ENCODE peak calls at places on chromosomes 7 and 10, in six cellular contexts. P, X, B, A, R and U are unnamed samples.

GRCh38 chr7:102045681-102046372 is 228.4 kb downstream of the CUX1 start:
- DNase-seq in A (no peak), X (no peak), P (no peak), B (no peak), R (no peak), U (no peak)

GRCh38 chr7:34260282-34260681 is 354.9 kb downstream of the BMPER start:
- DNase-seq in B (peak), R (peak), X (no peak), A (no peak), P (peak), U (peak)

GRCh38 chr10:132489053-132489703 is 48.4 kb upstream of the INPP5A start:
- DNase-seq in B (no peak), P (peak), X (no peak), A (peak), R (peak), U (no peak)

GRCh38 chr7:148925836-148926235 is 41.7 kb upstream of the EZH2 start:
- DNase-seq in B (no peak), P (no peak), X (no peak), R (no peak), A (no peak), U (no peak)

GRCh38 chr7:106947244-106947728 is 82.2 kb downstream of the PIK3CG start:
- DNase-seq in P (peak), B (peak), X (peak), R (peak), A (no peak), U (peak)

GRCh38 chr7:99622596-99622995 is 5.8 kb downstream of the ZSCAN25 start:
- DNase-seq in P (no peak), X (no peak), R (no peak), A (no peak), B (no peak), U (peak)

GRCh38 chr10:4372601-4373000 is 453.4 kb upstream of the AKR1E2 start:
- DNase-seq in B (no peak), X (no peak), A (no peak), P (peak), R (no peak), U (no peak)

GRCh38 chr10:28294169-28294532 is 8.7 kb downstream of the MPP7 start:
- DNase-seq in B (no peak), P (no peak), A (no peak), R (no peak), X (no peak), U (no peak)

GRCh38 chr7:45073031-45073842 is 15.5 kb downstream of the NACAD start:
- DNase-seq in B (no peak), P (no peak), R (peak), A (no peak), X (no peak), U (no peak)

GRCh38 chr7:30935569-30935877 is 23.9 kb downstream of the AQP1 start:
- DNase-seq in R (no peak), P (no peak), B (no peak), A (no peak), X (no peak), U (no peak)

GRCh38 chr7:35035511-35035921 is 1.8 kb downstream of the DPY19L1 start:
- DNase-seq in P (no peak), R (peak), A (no peak), B (peak), X (no peak), U (peak)

GRCh38 chr10:59844436-59844835 is 61.9 kb downstream of the CCDC6 start:
- DNase-seq in P (no peak), X (no peak), R (no peak), A (no peak), B (no peak), U (no peak)

GRCh38 chr10:124671486-124672075 is 72.6 kb downstream of the FAM53B start:
- DNase-seq in A (peak), X (peak), R (peak), P (no peak), B (peak), U (peak)

GRCh38 chr10:102656026-102656425 is 11.7 kb downstream of the TRIM8 start:
- DNase-seq in X (no peak), P (no peak), B (no peak), R (no peak), A (no peak), U (no peak)

GRCh38 chr7:25124485-25125136 is 449 bp downstream of the CYCS start:
- DNase-seq in P (no peak), R (peak), A (no peak), X (peak), B (no peak), U (peak)

GRCh38 chr7:36607741-36608140 is 116.6 kb downstream of the AOAH start:
- DNase-seq in P (no peak), R (no peak), B (no peak), X (no peak), A (peak), U (no peak)

GRCh38 chr7:5350600-5351385 is 68.0 kb downstream of the SLC29A4 start:
- DNase-seq in R (no peak), X (peak), P (no peak), A (no peak), B (no peak), U (no peak)

GRCh38 chr10:129773359-129773990 is 190.6 kb downstream of the EBF3 start:
- DNase-seq in X (no peak), B (no peak), A (peak), P (no peak), R (no peak), U (no peak)

GRCh38 chr7:19284596-19285300 is 139.5 kb upstream of the FERD3L start:
- DNase-seq in B (no peak), R (peak), A (no peak), X (no peak), P (peak), U (peak)

GRCh38 chr10:43230909-43231522 is 35.8 kb downstream of the RASGEF1A start:
- DNase-seq in R (no peak), X (peak), B (no peak), P (no peak), A (peak), U (no peak)

GRCh38 chr10:28496481-28496961 is 36.4 kb upstream of the WAC start:
- DNase-seq in R (peak), A (no peak), B (no peak), X (no peak), P (no peak), U (peak)

GRCh38 chr10:131667047-131667446 is 233.8 kb upstream of the PPP2R2D start:
- DNase-seq in R (no peak), A (no peak), P (no peak), B (no peak), X (no peak), U (no peak)

GRCh38 chr10:63977329-63977923 is 456.2 kb downstream of the REEP3 start:
- DNase-seq in X (peak), B (peak), A (no peak), P (no peak), R (peak), U (peak)

GRCh38 chr10:80537705-80538480 is at the start of gene SH2D4B:
- DNase-seq in A (no peak), B (no peak), X (no peak), P (no peak), R (no peak), U (no peak)

GRCh38 chr10:80537086-80537704 is 507 bp upstream of the SH2D4B start:
- DNase-seq in R (no peak), A (no peak), X (no peak), B (no peak), P (no peak), U (no peak)

GRCh38 chr10:80536361-80536835 is 1.3 kb upstream of the SH2D4B start:
- DNase-seq in A (no peak), R (no peak), B (no peak), X (no peak), P (no peak), U (no peak)

GRCh38 chr10:80538481-80539185 is 931 bp downstream of the SH2D4B start:
- DNase-seq in P (no peak), A (no peak), R (no peak), B (no peak), X (no peak), U (no peak)

DNA sequence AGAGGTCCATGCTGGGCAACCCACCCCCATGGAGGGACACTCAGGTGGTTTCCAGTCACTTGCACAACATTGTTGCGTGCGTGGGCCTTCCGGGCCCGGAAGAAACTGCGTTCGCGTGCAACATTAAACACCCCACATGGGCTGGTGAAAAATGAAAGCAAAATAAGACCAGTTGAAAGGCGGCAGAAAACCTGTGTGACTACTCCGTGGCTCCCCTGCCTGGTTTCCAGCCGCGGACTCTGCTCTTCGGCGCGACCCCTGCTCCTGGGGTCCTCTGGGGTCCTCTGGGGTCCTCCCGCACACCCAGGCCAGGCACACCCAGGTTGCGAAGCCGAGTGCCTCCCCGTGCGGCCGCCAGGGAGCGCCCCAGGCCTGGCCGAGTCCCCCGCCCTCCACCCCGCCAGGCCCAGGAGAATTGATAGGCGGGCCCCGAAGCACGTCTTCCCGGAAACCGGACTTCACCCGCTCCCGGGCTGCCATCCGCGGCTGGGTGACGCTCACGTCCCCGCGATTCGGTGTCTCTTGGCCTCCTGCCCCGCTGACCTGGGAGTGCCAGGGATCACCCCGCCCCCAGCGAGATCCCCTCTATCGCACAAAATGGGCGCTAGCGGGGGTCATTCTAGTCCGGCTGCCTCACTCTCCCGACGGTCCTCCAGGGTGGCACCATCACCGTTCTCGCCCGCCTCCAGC is 1.9 kb upstream of the SH2D4B start:
- DNase-seq in A (peak), X (no peak), P (no peak), R (peak), B (peak), U (peak)
- TF ChIP-seq CTCF in A (peak), X (no peak), P (peak), R (peak), B (peak), U (peak)

DNA sequence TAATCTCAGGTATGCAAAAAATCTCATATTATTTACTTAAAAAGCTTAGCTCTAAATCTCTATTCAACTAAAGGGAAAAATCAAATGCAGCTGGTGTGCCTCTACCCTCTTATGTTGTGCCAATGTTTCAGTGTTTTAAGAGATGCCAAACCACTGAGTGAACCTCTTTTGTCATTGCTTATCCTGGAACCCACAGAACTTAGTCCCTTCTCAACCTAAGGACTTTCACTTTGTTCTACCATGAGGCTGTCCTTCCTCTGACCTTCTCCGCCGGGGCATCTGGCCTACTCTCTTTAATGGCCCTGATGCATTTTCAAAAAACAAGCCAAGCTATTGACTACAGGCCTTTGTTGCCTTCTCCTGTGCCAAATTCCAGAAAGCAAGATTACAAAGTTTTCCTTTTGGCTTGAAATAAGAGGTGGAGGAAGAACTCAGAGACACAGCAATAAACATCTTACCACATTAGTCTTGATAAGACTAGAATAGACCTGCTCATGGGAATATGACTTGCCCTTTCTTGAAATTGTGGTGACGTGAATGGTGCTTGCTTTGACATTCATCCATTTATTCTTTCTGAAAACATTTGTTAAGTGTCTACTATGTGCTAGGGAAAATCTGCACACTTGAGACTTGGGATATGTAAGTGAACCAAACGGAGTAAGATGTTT is 253.2 kb upstream of the SMIM30 start:
- DNase-seq in P (no peak), B (no peak), A (no peak), X (no peak), R (no peak), U (no peak)
- TF ChIP-seq CTCF in P (no peak), B (no peak), A (no peak), X (no peak), R (no peak), U (no peak)

DNA sequence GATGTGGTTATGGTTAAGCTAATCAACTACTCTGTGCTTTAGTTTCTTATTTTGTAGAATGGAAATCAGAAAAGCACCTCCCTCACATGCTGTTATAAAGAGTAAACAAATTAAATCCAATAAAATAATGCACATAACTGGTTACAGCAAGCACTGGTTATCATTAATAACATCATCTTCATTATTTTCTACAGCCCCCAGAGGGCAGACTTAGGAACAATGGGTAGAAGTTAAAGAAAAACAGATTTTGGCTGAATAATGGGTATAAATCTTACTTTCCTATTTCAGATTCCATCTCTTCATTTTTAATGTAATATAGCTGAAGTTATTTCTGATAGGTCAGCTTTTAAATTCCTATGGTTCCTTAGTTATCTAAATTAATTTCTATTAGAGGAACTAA is 126.5 kb downstream of the DOCK4 start:
- DNase-seq in A (no peak), X (no peak), R (no peak), B (no peak), P (no peak), U (no peak)
- TF ChIP-seq CTCF in A (no peak), X (no peak), R (no peak), B (peak), P (no peak), U (no peak)

DNA sequence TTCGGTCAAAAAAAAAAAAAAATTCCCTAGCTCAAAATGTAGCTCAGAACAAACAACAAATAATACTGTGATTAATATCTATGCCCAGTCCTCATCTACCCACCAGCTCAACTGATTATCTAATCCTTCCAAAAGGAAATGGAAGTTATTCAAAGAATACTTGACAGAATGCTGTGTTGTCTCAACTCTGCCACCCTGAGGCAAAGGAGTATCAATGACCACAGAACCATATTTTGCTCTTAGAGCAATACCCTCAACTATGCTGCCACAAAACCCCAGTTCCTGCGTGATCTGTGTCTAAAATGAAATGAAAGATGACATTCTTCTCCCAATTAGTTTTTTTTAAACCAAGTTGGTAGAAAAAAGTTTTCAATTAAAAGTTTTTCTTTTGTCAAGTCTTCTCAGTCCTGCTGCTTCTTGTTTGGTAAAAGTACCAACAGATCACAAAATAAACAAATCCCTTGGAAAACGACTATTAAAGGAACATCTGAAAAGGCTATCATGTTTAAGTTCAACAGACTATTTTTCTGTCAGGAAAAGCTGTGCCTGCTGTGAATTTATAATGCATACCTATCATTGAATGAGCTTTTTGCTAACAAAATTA is 21.6 kb downstream of the RBM28 start:
- DNase-seq in P (no peak), A (no peak), B (no peak), R (peak), X (no peak), U (peak)
- TF ChIP-seq CTCF in P (peak), A (peak), B (peak), R (peak), X (peak), U (peak)

GRCh38 chr10:44258019-44258418 is 126.9 kb downstream of the CXCL12 start:
- DNase-seq in X (no peak), P (no peak), R (no peak), A (no peak), B (no peak), U (no peak)

GRCh38 chr10:44260286-44260928 is 124.5 kb downstream of the CXCL12 start:
- DNase-seq in B (no peak), X (peak), A (no peak), P (no peak), R (no peak), U (no peak)

GRCh38 chr10:44258460-44259089 is 126.3 kb downstream of the CXCL12 start:
- DNase-seq in A (no peak), B (no peak), X (no peak), R (no peak), P (no peak), U (no peak)

GRCh38 chr10:44261296-44261695 is 123.6 kb downstream of the CXCL12 start:
- DNase-seq in B (no peak), X (no peak), A (no peak), P (no peak), R (no peak), U (no peak)

DNA sequence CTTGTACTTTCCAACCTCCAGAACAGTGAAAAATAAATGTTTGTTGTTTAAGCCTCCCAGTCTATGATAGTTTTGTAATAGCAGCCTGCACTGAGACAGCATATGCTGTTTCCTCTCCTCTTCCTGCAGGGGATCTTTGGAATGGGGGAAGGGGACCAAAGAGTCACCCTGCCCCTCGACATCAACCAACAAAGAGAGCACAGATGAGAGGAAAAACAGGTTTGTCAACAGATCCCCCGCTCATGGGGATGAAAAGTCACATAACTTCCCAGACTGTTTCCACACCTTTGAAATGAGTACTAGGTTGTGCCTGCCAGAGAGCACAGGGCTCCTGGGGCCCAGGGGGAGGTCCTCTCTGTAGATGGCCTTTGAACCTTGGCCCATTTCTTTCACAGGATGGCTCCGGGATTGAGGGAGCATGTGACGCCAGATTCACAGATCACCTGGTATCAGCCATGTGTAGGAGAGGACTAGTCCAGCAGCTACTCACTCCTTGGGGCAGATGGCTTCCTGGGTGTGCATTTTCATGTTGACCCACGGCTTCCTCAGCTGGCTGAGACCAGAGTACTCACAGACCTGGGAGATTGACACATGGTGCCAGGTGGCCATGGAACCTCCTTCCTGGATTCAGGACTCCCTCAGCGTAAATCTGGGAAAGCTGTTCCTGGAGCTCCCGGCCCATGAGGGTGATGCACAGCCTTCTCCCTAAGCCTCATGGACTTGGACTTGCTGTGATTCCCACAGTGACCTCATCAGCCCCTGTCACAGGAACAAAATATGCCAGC is 125.6 kb downstream of the CXCL12 start:
- DNase-seq in R (no peak), A (no peak), X (no peak), P (no peak), B (no peak), U (no peak)
- TF ChIP-seq CTCF in R (no peak), A (no peak), X (no peak), P (no peak), B (no peak), U (no peak)

GRCh38 chr7:141752634-141753033 is 11.3 kb upstream of the TAS2R3 start:
- DNase-seq in P (no peak), R (no peak), B (no peak), A (no peak), X (no peak), U (peak)

GRCh38 chr7:141754939-141755338 is 9.0 kb upstream of the TAS2R3 start:
- DNase-seq in B (no peak), P (no peak), X (peak), R (peak), A (no peak), U (peak)
- TF ChIP-seq CTCF in B (peak), P (peak), X (peak), R (peak), A (peak), U (peak)

DNA sequence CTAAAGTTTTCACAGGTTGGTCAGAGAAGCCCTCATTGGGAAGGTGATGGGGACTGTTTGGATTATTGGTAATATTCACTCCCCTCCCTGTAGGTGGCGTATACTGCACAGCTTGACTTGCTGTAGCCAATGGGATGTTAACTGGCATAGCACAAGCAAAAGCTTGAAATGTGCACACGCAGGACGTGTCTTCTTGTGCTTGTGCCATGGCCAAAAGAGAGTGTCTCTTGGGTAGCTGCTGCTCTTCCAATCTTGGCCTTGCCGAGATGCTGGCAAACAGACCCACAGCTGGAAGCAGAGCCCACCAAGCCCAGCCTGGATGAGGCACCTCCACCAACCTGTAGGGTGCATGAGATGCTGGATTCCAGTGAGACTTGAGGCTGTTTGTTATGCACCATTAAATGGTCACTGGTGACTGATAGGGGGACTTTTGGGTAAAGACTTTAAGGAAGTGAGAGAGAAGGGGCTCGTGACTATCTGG is 266.0 kb downstream of the GRID1 start:
- DNase-seq in B (peak), P (no peak), R (peak), A (no peak), X (no peak), U (peak)
- TF ChIP-seq CTCF in B (peak), P (peak), R (peak), A (peak), X (peak), U (peak)

DNA sequence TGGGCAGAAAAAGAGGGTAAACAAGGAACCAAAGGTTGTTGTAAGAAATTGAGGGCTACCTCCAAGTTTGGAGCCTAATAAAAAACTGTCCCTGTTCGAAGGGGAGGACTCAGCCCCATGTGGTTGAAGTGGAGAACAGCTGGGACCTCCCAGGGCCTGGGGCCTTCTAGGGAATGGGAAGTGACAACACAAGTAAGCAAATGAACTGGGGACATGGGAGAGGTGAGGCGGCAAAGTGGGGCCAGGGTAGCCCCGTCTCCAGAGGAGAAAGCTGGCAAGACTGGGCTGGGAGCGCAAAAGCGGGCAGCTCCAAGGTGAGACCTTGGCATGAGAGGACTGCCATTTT is 198.1 kb downstream of the ZNF438 start:
- DNase-seq in X (no peak), R (no peak), B (no peak), A (no peak), P (no peak), U (no peak)
- TF ChIP-seq CTCF in X (no peak), R (no peak), B (peak), A (no peak), P (no peak), U (no peak)